ENCODE peak calls at places on chromosomes 5 and 9, in four cellular contexts. W is Calu3, U is NCI-H1417, V is body of pancreas. F is an unnamed sample.

GRCh38 chr9:133585481-133586367 is 23.5 kb downstream of the FAM163B start:
- DNase-seq in W (no peak), U (peak), V (no peak), F (no peak)

GRCh38 chr5:73867344-73868335 is 241.6 kb downstream of the ARHGEF28 start:
- DNase-seq in W (no peak), U (no peak), V (no peak), F (no peak)

GRCh38 chr5:147760086-147760485 is 22.4 kb downstream of the JAKMIP2 start:
- DNase-seq in W (no peak), U (no peak), V (no peak), F (no peak)

GRCh38 chr5:126884269-126884819 is 107.4 kb downstream of the LMNB1 start:
- DNase-seq in W (no peak), U (no peak), V (peak), F (peak)

GRCh38 chr9:88979021-88979420 is 12.2 kb upstream of the S1PR3 start:
- DNase-seq in W (no peak), U (no peak), V (no peak), F (no peak)

GRCh38 chr9:37944671-37945481 is 40.9 kb upstream of the SLC25A51 start:
- DNase-seq in W (no peak), U (no peak), V (no peak), F (no peak)

GRCh38 chr5:61000887-61001286 is 55.9 kb downstream of the NDUFAF2 start:
- DNase-seq in W (no peak), U (no peak), V (no peak), F (no peak)

GRCh38 chr5:72434056-72434780 is 73.0 kb downstream of the ZNF366 start:
- DNase-seq in W (no peak), U (no peak), V (no peak), F (no peak)

GRCh38 chr5:6604946-6605345 is 27.9 kb downstream of the NSUN2 start:
- DNase-seq in W (no peak), U (no peak), V (no peak), F (no peak)

GRCh38 chr5:56279979-56280378 is 46.8 kb upstream of the ANKRD55 start:
- DNase-seq in W (peak), U (no peak), V (peak), F (no peak)

GRCh38 chr9:17315341-17315740 is 180.5 kb downstream of the CNTLN start:
- DNase-seq in W (no peak), U (no peak), V (no peak), F (no peak)

GRCh38 chr9:107639426-107639825 is 149.9 kb upstream of the KLF4 start:
- DNase-seq in W (no peak), U (peak), V (no peak), F (no peak)

GRCh38 chr9:130205912-130206311 is 33.7 kb downstream of the NCS1 start:
- DNase-seq in W (no peak), U (no peak), V (no peak), F (no peak)

GRCh38 chr5:7218146-7218545 is 177.8 kb upstream of the ADCY2 start:
- DNase-seq in W (no peak), U (no peak), V (no peak), F (no peak)

GRCh38 chr5:107505763-107506534 is 164.8 kb downstream of the EFNA5 start:
- DNase-seq in W (no peak), U (peak), V (no peak), F (no peak)

GRCh38 chr9:89778100-89779085 is 173.6 kb downstream of the GADD45G start:
- DNase-seq in W (no peak), U (no peak), V (no peak), F (peak)

GRCh38 chr5:136042665-136043121 is 13.9 kb downstream of the TGFBI start:
- DNase-seq in W (no peak), U (no peak), V (no peak), F (peak)

GRCh38 chr9:114803459-114803858 is 2.4 kb downstream of the TNFSF15 start:
- DNase-seq in W (no peak), U (no peak), V (no peak), F (no peak)

GRCh38 chr5:12911156-12911555 is 1006.9 kb upstream of the CTNND2 start:
- DNase-seq in W (no peak), U (no peak), V (no peak), F (no peak)